ENCODE peak calls at places on chromosomes 16 and 17, in four cellular contexts. Z is K562, I is IMR-90, S is GM12878. J is an unnamed sample.

GRCh38 chr17:56499799-56500388 is 93.6 kb upstream of the NOG start:
- DNase-seq in I (peak; percentile 37), Z (peak; percentile 19), S (no peak), J (no peak)

GRCh38 chr17:19502517-19502916 is 31.1 kb upstream of the SLC47A1 start:
- DNase-seq in I (no peak), S (no peak), Z (no peak), J (no peak)

GRCh38 chr17:35766903-35767510 is 6.3 kb downstream of the C17orf50 start:
- DNase-seq in Z (no peak), S (no peak), I (peak; percentile 43), J (peak; percentile 81)

GRCh38 chr16:85612191-85612800 is 826 bp upstream of the GSE1 start:
- DNase-seq in Z (peak; percentile 87), I (peak; percentile 85), S (no peak), J (peak; percentile 81)

GRCh38 chr17:38868095-38868967 is 1.5 kb upstream of the LASP1 start:
- DNase-seq in I (peak; percentile 55), Z (peak; percentile 45), S (peak; percentile 51), J (no peak)

GRCh38 chr17:17840751-17841591 is 4.2 kb upstream of the SREBF1 start:
- DNase-seq in Z (peak; percentile 24), I (peak; percentile 54), S (no peak), J (no peak)

GRCh38 chr16:53159781-53160436 is 105.1 kb downstream of the CHD9 start:
- DNase-seq in S (peak; percentile 20), I (peak; percentile 62), Z (peak; percentile 45), J (peak; percentile 43)

GRCh38 chr17:48162946-48163506 is 55.5 kb downstream of the SNX11 start:
- DNase-seq in I (no peak), S (no peak), Z (no peak), J (no peak)

GRCh38 chr16:22007159-22007508 is 777 bp upstream of the MOSMO start:
- DNase-seq in Z (no peak), S (no peak), I (no peak), J (peak; percentile 45)

GRCh38 chr17:65088621-65089385 is 32.3 kb upstream of the GNA13 start:
- DNase-seq in S (no peak), Z (no peak), I (no peak), J (no peak)

GRCh38 chr17:59538195-59538909 is 27.1 kb upstream of the DHX40 start:
- DNase-seq in S (no peak), I (no peak), Z (no peak), J (no peak)

GRCh38 chr17:63567229-63567628 is 17.0 kb downstream of the DCAF7 start:
- DNase-seq in Z (no peak), I (no peak), S (no peak), J (no peak)

GRCh38 chr17:13702266-13702665 is 100.5 kb upstream of the HS3ST3A1 start:
- DNase-seq in S (no peak), I (peak; percentile 52), Z (no peak), J (no peak)
- TF ChIP-seq RCOR1 in S (no peak), I (no peak), Z (no peak), J (no peak)

DNA sequence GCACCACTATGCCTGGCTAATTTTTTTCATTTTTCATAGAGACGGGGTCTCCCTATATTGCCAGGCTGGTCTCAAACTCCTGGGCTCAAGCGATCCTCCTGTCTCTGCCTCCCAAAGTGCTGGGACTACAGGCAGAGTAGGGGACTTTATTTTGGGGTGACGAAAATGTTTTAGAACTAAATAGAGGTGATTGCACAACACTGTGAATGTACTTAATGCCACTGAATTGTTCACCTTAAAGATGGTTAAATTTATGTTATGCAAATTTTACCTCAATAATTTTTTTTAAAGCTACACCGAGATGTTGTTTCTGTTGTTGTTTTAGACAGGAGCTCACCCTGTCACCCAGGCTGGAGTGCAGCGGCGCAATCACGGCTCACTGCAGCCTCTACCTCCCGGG is 111.9 kb upstream of the SEC14L1 start:
- DNase-seq in Z (no peak), I (no peak), S (no peak), J (no peak)
- H3K9ac ChIP-seq in Z (no peak overlapping the region), I (no peak overlapping the region), S (no peak overlapping the region), J (no peak overlapping the region)

GRCh38 chr16:70270176-70270575 is 18.4 kb upstream of the EXOSC6 start:
- DNase-seq in S (no peak), Z (no peak), I (no peak), J (no peak)
- TF ChIP-seq RCOR1 in S (no peak), Z (no peak), I (no peak), J (no peak)

DNA sequence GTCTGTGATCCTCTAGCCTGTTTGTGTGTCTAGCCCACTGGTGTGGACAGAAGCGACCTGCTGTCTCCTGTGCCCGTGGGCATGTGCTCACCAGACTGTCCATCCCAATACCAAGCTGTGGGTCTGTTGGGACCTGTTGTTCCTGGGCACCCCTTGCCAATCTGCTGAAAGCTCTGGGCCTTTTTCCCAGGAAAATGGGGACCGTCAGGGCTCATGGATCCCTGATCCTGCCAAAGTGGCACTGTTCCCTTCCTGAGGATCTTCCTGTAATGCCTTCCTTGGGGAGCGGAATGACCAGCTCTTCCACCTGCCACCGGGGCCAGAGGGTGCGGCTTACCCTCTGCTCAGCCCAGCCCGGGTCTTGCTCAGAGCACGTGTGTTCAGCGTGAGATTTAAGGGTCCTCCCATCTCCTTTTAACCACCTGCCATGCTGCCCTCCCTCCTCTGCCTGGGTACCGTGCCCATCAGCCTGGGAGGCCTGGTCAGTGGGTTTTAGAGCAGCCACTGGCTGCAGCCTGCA is 59.3 kb downstream of the BAIAP2 start:
- DNase-seq in S (no peak), Z (no peak), I (no peak), J (no peak)
- H3K9ac ChIP-seq in S (no peak overlapping the region), Z (peak overlapping the region; percentile 32), I (no peak overlapping the region), J (peak overlapping the region; percentile 61)

GRCh38 chr17:1625053-1625452 is 3.6 kb downstream of the SLC43A2 start:
- DNase-seq in I (no peak), Z (no peak), S (no peak), J (no peak)
- TF ChIP-seq RCOR1 in I (no peak), Z (no peak), S (no peak), J (no peak)

GRCh38 chr16:66267287-66268137 is 99.0 kb upstream of the CDH5 start:
- DNase-seq in Z (no peak), I (no peak), S (no peak), J (no peak)

GRCh38 chr16:66272461-66272860 is 94.0 kb upstream of the CDH5 start:
- DNase-seq in S (no peak), Z (no peak), I (no peak), J (no peak)

GRCh38 chr16:66271074-66272060 is 95.1 kb upstream of the CDH5 start:
- DNase-seq in S (no peak), Z (no peak), I (no peak), J (no peak)

GRCh38 chr16:66270333-66270927 is 96.1 kb upstream of the CDH5 start:
- DNase-seq in S (no peak), Z (peak; percentile 81), I (peak; percentile 54), J (peak; percentile 92)

GRCh38 chr16:66269631-66270332 is 96.7 kb upstream of the CDH5 start:
- DNase-seq in S (no peak), I (no peak), Z (no peak), J (no peak)
- H3K9ac ChIP-seq in S (no peak overlapping the region), I (peak overlapping the region; percentile 79), Z (peak overlapping the region; percentile 78), J (no peak overlapping the region)

GRCh38 chr16:50316102-50316847 is 49.9 kb downstream of the ADCY7 start:
- DNase-seq in I (no peak), Z (no peak), S (no peak), J (no peak)

GRCh38 chr16:50322333-50322732 is 46.5 kb downstream of the BRD7 start:
- DNase-seq in Z (no peak), S (no peak), I (no peak), J (no peak)

GRCh38 chr16:50320310-50320709 is 48.5 kb downstream of the BRD7 start:
- DNase-seq in I (no peak), S (no peak), Z (no peak), J (no peak)

GRCh38 chr16:50316848-50317630 is 50.7 kb downstream of the ADCY7 start:
- DNase-seq in I (no peak), S (no peak), Z (no peak), J (no peak)

DNA sequence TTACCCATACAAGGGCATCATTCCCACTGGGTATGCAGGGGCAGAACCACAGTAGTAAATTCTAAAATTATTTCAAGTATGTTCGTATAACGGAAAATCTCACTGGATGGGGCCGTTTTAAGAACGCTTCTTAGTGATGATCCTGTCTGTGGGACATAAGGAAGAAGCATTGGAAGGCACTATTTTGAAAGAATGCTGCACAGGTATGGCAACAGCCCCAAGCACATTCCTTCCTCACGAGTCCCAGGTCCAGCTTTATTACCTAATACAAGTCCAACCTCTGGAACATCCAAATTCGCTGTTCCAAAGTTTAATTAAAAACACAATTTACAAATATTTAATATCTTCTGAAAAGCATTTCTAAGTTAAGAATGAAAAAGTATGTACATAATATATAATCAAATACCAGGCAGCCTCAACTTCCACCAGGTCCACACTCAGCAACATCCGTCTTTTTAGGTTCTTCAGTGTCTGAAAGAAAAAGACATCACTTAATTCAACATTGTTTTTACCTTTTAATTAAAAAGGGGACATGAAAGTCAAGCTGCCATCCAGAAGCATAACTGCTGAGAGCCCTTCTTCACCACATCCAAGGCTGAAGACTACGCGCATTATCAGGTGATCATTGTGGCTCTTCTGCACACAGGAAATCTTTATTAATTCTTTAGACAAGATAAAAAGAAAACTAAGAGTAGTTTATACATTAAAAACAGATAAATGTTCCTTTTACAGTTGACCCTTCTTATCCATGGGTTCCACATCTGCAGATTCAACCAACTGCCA is 49.8 kb downstream of the BRD7 start:
- DNase-seq in S (no peak), I (no peak), Z (no peak), J (no peak)
- TF ChIP-seq RCOR1 in S (no peak), I (no peak), Z (no peak), J (no peak)

J was measured in SK-N-SH.